ENCODE peak calls at places on chromosomes 11 and 22, in eight cellular contexts. O is thoracic aorta; G is ovary; V is effector CD8-positive, alpha-beta T cell; D is stimulated activated CD4-positive, alpha-beta T cell treated with anti-CD3 and anti-CD28 coated beads, TNF-alpha, amount 100 ng/mL, for 1 hour; T is left ventricle myocardium inferior; U is CD4-positive, alpha-beta T cell; H is KG1. B is an unnamed sample.

GRCh38 chr11:30091728-30092127 is 74.9 kb upstream of the KCNA4 start:
- DNase-seq in O (no peak), G (no peak), V (no peak), D (no peak), T (no peak), U (no peak), H (no peak), B (no peak)

GRCh38 chr11:111000400-111001090 is 245.0 kb upstream of the POU2AF2 start:
- DNase-seq in O (no peak), G (no peak), V (no peak), D (no peak), T (no peak), U (no peak), H (no peak), B (no peak)

GRCh38 chr11:32893091-32893946 is 708 bp downstream of the QSER1 start:
- DNase-seq in O (no peak), G (peak), V (peak), D (no peak), T (peak), U (peak), H (peak), B (peak)

GRCh38 chr11:90646706-90647105 is 423.9 kb upstream of the CHORDC1 start:
- DNase-seq in O (no peak), G (no peak), V (no peak), D (no peak), T (no peak), U (no peak), H (no peak), B (no peak)

GRCh38 chr11:66465371-66466224 is 1.1 kb upstream of the PELI3 start:
- DNase-seq in O (no peak), G (no peak), V (no peak), D (no peak), T (no peak), U (no peak), H (no peak), B (no peak)

GRCh38 chr11:77530879-77531278 is 57.0 kb upstream of the PAK1 start:
- DNase-seq in O (no peak), G (no peak), V (no peak), D (no peak), T (no peak), U (no peak), H (no peak), B (no peak)

GRCh38 chr11:35515224-35515623 is 10.2 kb downstream of the PAMR1 start:
- DNase-seq in O (no peak), G (no peak), V (no peak), D (no peak), T (no peak), U (no peak), H (no peak), B (no peak)

GRCh38 chr11:12280199-12280837 is 97.1 kb upstream of the PARVA start:
- DNase-seq in O (no peak), G (no peak), V (no peak), D (no peak), T (no peak), U (no peak), H (no peak), B (no peak)

GRCh38 chr22:18068381-18068988 is 9.3 kb upstream of the PEX26 start:
- DNase-seq in O (no peak), G (peak), V (no peak), D (no peak), T (no peak), U (no peak), H (no peak), B (no peak)

GRCh38 chr22:35555351-35555915 is 14.8 kb downstream of the RASD2 start:
- DNase-seq in O (no peak), G (no peak), V (no peak), D (no peak), T (no peak), U (no peak), H (no peak), B (no peak)

GRCh38 chr11:62546244-62546936 is at the start of gene AHNAK:
- DNase-seq in O (no peak), G (peak), V (peak), D (no peak), T (peak), U (peak), H (no peak), B (peak)

GRCh38 chr11:30312243-30312642 is 10.7 kb upstream of the ARL14EP start:
- DNase-seq in O (no peak), G (no peak), V (no peak), D (no peak), T (no peak), U (no peak), H (no peak), B (no peak)

GRCh38 chr11:61972796-61973602 is 5.6 kb upstream of the FTH1 start:
- DNase-seq in O (no peak), G (peak), V (no peak), D (no peak), T (no peak), U (no peak), H (no peak), B (peak)

GRCh38 chr11:47130541-47130940 is 46.1 kb downstream of the ARFGAP2 start:
- DNase-seq in O (no peak), G (no peak), V (no peak), D (no peak), T (no peak), U (no peak), H (no peak), B (no peak)